ENCODE peak calls at places on chromosomes 5 and 9, in seven cellular contexts. B, N, M, J, F, R and Y are unnamed samples.

GRCh38 chr5:109920736-109921135 is 231.0 kb downstream of the MAN2A1 start:
- DNase-seq in B (no peak), N (no peak), M (no peak), J (no peak), F (no peak), R (no peak), Y (no peak)

GRCh38 chr5:90017236-90017635 is 392.3 kb downstream of the CETN3 start:
- DNase-seq in B (no peak), N (no peak), M (no peak), J (no peak), F (peak), R (no peak), Y (no peak)

GRCh38 chr9:132048191-132048590 is 31.5 kb downstream of the MED27 start:
- DNase-seq in B (no peak), N (no peak), M (no peak), J (no peak), F (no peak), R (no peak), Y (no peak)

GRCh38 chr5:63131618-63132285 is 553.1 kb downstream of the LRRC70 start:
- DNase-seq in B (peak), N (no peak), M (no peak), J (no peak), F (no peak), R (no peak), Y (no peak)

GRCh38 chr9:133115604-133116345 is 5.3 kb downstream of the RALGDS start:
- DNase-seq in B (no peak), N (no peak), M (no peak), J (no peak), F (no peak), R (peak), Y (no peak)

GRCh38 chr9:108850293-108850897 is 5.4 kb downstream of the ACTL7B start:
- DNase-seq in B (peak), N (no peak), M (no peak), J (no peak), F (no peak), R (no peak), Y (no peak)

GRCh38 chr9:136110082-136111061 is 8.3 kb downstream of the TMEM250 start:
- DNase-seq in B (no peak), N (peak), M (no peak), J (no peak), F (no peak), R (no peak), Y (peak)

GRCh38 chr5:104186100-104186499 is 623.5 kb upstream of the NUDT12 start:
- DNase-seq in B (peak), N (no peak), M (peak), J (no peak), F (no peak), R (peak), Y (no peak)

GRCh38 chr5:34822921-34823715 is 15.8 kb upstream of the TTC23L start:
- DNase-seq in B (no peak), N (no peak), M (no peak), J (no peak), F (no peak), R (no peak), Y (no peak)

GRCh38 chr9:130461218-130461630 is 16.5 kb downstream of the ASS1 start:
- DNase-seq in B (peak), N (peak), M (peak), J (no peak), F (peak), R (peak), Y (peak)

GRCh38 chr5:10503997-10504761 is 59.7 kb upstream of the ANKRD33B start:
- DNase-seq in B (peak), N (no peak), M (no peak), J (no peak), F (no peak), R (no peak), Y (no peak)

GRCh38 chr9:35618854-35619799 is 914 bp upstream of the CD72 start:
- DNase-seq in B (no peak), N (peak), M (peak), J (no peak), F (no peak), R (no peak), Y (no peak)

GRCh38 chr9:76717611-76718010 is 46.6 kb upstream of the PCA3 start:
- DNase-seq in B (no peak), N (no peak), M (peak), J (no peak), F (peak), R (no peak), Y (no peak)

GRCh38 chr5:64505769-64506566 is at the start of gene RGS7BP:
- DNase-seq in B (peak), N (no peak), M (no peak), J (no peak), F (peak), R (peak), Y (no peak)

GRCh38 chr9:104750185-104750762 is 2.8 kb downstream of the NIPSNAP3A start:
- DNase-seq in B (no peak), N (no peak), M (no peak), J (no peak), F (no peak), R (no peak), Y (no peak)

GRCh38 chr9:19286634-19287188 is 56.2 kb downstream of the DENND4C start:
- DNase-seq in B (peak), N (no peak), M (no peak), J (no peak), F (peak), R (no peak), Y (no peak)

GRCh38 chr5:137176126-137176525 is 323.0 kb downstream of the SPOCK1 start:
- DNase-seq in B (no peak), N (no peak), M (no peak), J (no peak), F (no peak), R (no peak), Y (no peak)

GRCh38 chr5:56520951-56521350 is 287.8 kb upstream of the ANKRD55 start:
- DNase-seq in B (no peak), N (no peak), M (no peak), J (no peak), F (no peak), R (no peak), Y (no peak)

GRCh38 chr5:73496984-73497457 is 1.2 kb upstream of the BTF3 start:
- DNase-seq in B (peak), N (peak), M (peak), J (peak), F (peak), R (no peak), Y (no peak)

GRCh38 chr9:73813546-73813945 is 661.9 kb downstream of the ANXA1 start:
- DNase-seq in B (no peak), N (no peak), M (no peak), J (no peak), F (no peak), R (no peak), Y (no peak)

GRCh38 chr5:2902742-2903297 is 151.3 kb upstream of the IRX2 start:
- DNase-seq in B (no peak), N (no peak), M (no peak), J (no peak), F (no peak), R (no peak), Y (no peak)

GRCh38 chr9:97525451-97525850 is 24.0 kb downstream of the TMOD1 start:
- DNase-seq in B (no peak), N (no peak), M (no peak), J (no peak), F (no peak), R (no peak), Y (no peak)

GRCh38 chr9:80775515-80775914 is 913.8 kb downstream of the TLE1 start:
- DNase-seq in B (no peak), N (no peak), M (no peak), J (no peak), F (no peak), R (no peak), Y (no peak)

GRCh38 chr9:89670806-89671434 is 66.1 kb downstream of the GADD45G start:
- DNase-seq in B (no peak), N (no peak), M (no peak), J (no peak), F (no peak), R (no peak), Y (no peak)

GRCh38 chr5:151490617-151491016 is 43.2 kb downstream of the SLC36A1 start:
- DNase-seq in B (no peak), N (no peak), M (no peak), J (no peak), F (no peak), R (no peak), Y (no peak)

GRCh38 chr5:115389074-115389798 is 92.8 kb upstream of the CCDC112 start:
- DNase-seq in B (no peak), N (no peak), M (no peak), J (no peak), F (no peak), R (no peak), Y (no peak)

GRCh38 chr9:104725014-104725413 is 22.5 kb upstream of the NIPSNAP3A start:
- DNase-seq in B (no peak), N (no peak), M (no peak), J (no peak), F (peak), R (no peak), Y (no peak)

GRCh38 chr5:77360969-77361368 is 131.1 kb downstream of the WDR41 start:
- DNase-seq in B (no peak), N (no peak), M (no peak), J (no peak), F (no peak), R (no peak), Y (no peak)

GRCh38 chr5:62051747-62052146 is 254.3 kb upstream of the KIF2A start:
- DNase-seq in B (no peak), N (no peak), M (no peak), J (no peak), F (no peak), R (no peak), Y (no peak)

GRCh38 chr5:97004423-97005060 is 68.7 kb downstream of the LNPEP start:
- DNase-seq in B (no peak), N (no peak), M (no peak), J (no peak), F (no peak), R (no peak), Y (no peak)

GRCh38 chr5:143404416-143405062 is 1.1 kb upstream of the NR3C1 start:
- DNase-seq in B (peak), N (peak), M (peak), J (peak), F (no peak), R (peak), Y (peak)

GRCh38 chr5:134034326-134034725 is 29.6 kb upstream of the VDAC1 start:
- DNase-seq in B (no peak), N (no peak), M (no peak), J (no peak), F (no peak), R (no peak), Y (no peak)

GRCh38 chr5:124741711-124742496 is 4.5 kb downstream of the ZNF608 start:
- DNase-seq in B (no peak), N (no peak), M (no peak), J (peak), F (peak), R (no peak), Y (no peak)

GRCh38 chr9:13898957-13899356 is 415.0 kb downstream of the NFIB start:
- DNase-seq in B (no peak), N (no peak), M (no peak), J (no peak), F (no peak), R (no peak), Y (no peak)

GRCh38 chr5:80960531-80961375 is 590 bp downstream of the RASGRF2 start:
- DNase-seq in B (peak), N (no peak), M (no peak), J (no peak), F (no peak), R (peak), Y (peak)

GRCh38 chr5:143837306-143837848 is 25.4 kb downstream of the HMHB1 start:
- DNase-seq in B (no peak), N (no peak), M (no peak), J (no peak), F (peak), R (no peak), Y (no peak)

GRCh38 chr5:119355244-119355635 is 579 bp upstream of the TNFAIP8 start:
- DNase-seq in B (no peak), N (no peak), M (no peak), J (no peak), F (no peak), R (no peak), Y (peak)

GRCh38 chr5:68169898-68170297 is 45.7 kb upstream of the PIK3R1 start:
- DNase-seq in B (no peak), N (no peak), M (no peak), J (no peak), F (no peak), R (no peak), Y (no peak)